ENCODE peak calls at places on chromosomes 12 and 14, in seven cellular contexts. N, H, X, T, C, V and Q are unnamed samples.

GRCh38 chr12:94839347-94839746 is 164.2 kb downstream of the NDUFA12 start:
- DNase-seq in N (no peak), H (no peak), X (no peak), T (no peak), C (no peak), V (no peak), Q (no peak)

GRCh38 chr12:85310456-85311076 is 30.5 kb downstream of the ALX1 start:
- DNase-seq in N (no peak), H (no peak), X (peak; percentile 8), T (no peak), C (no peak), V (no peak), Q (no peak)

GRCh38 chr14:64831419-64831818 is 48.3 kb downstream of the SPTB start:
- DNase-seq in N (no peak), H (no peak), X (no peak), T (no peak), C (no peak), V (no peak), Q (no peak)

GRCh38 chr12:50017047-50017446 is 8.2 kb downstream of the RACGAP1 start:
- DNase-seq in N (no peak), H (no peak), X (peak; percentile 40), T (no peak), C (no peak), V (peak; percentile 78), Q (no peak)

GRCh38 chr12:96164951-96165858 is 29.0 kb upstream of the ELK3 start:
- DNase-seq in N (no peak), H (no peak), X (no peak), T (no peak), C (no peak), V (no peak), Q (no peak)

GRCh38 chr14:68364823-68365222 is 428.0 kb downstream of the ZFP36L1 start:
- DNase-seq in N (no peak), H (no peak), X (no peak), T (no peak), C (no peak), V (no peak), Q (no peak)

GRCh38 chr12:32344047-32344446 is 55.3 kb upstream of the FGD4 start:
- DNase-seq in N (no peak), H (no peak), X (no peak), T (no peak), C (no peak), V (no peak), Q (no peak)

GRCh38 chr14:54366726-54367707 is 29.8 kb upstream of the CDKN3 start:
- DNase-seq in N (no peak), H (peak; percentile 43), X (peak; percentile 26), T (no peak), C (no peak), V (no peak), Q (no peak)

GRCh38 chr14:102086346-102086971 is 385 bp downstream of the HSP90AA1 start:
- DNase-seq in N (peak; percentile 69), H (peak; percentile 74), X (no peak), T (peak; percentile 49), C (peak; percentile 65), V (no peak), Q (no peak)

GRCh38 chr12:59596232-59597143 is 659 bp downstream of the SLC16A7 start:
- DNase-seq in N (peak; percentile 81), H (peak; percentile 84), X (peak; percentile 58), T (peak; percentile 79), C (peak; percentile 83), V (peak; percentile 94), Q (peak; percentile 72)

GRCh38 chr12:8455727-8456360 is at the start of gene CLEC6A:
- DNase-seq in N (no peak), H (no peak), X (no peak), T (no peak), C (no peak), V (no peak), Q (no peak)

GRCh38 chr12:89880695-89881350 is 172.2 kb upstream of the ATP2B1 start:
- DNase-seq in N (no peak), H (peak; percentile 67), X (no peak), T (no peak), C (no peak), V (no peak), Q (peak; percentile 36)